ENCODE peak calls at places on chromosome 6, in five cellular contexts. X is H9, J is neuronal stem cell, W is H1, T is trophoblast cell. P is an unnamed sample.

GRCh38 chr6:163943647-163944395 is 529.3 kb downstream of the QKI start:
- DNase-seq in X (peak), J (peak), W (peak), T (no peak), P (peak)

GRCh38 chr6:159961523-159961922 is 7.4 kb upstream of the IGF2R start:
- DNase-seq in X (no peak), J (no peak), W (no peak), T (peak), P (no peak)

GRCh38 chr6:157625764-157626163 is 197.3 kb upstream of the SNX9 start:
- DNase-seq in X (no peak), J (no peak), W (no peak), T (no peak), P (no peak)

GRCh38 chr6:137740347-137740746 is 126.7 kb upstream of the TNFAIP3 start:
- DNase-seq in X (no peak), J (no peak), W (no peak), T (no peak), P (no peak)

GRCh38 chr6:8335371-8335770 is 100.0 kb downstream of the SLC35B3 start:
- DNase-seq in X (no peak), J (no peak), W (no peak), T (peak), P (no peak)

GRCh38 chr6:25652007-25652515 is at the start of gene SCGN:
- DNase-seq in X (peak), J (peak), W (peak), T (peak), P (peak)

GRCh38 chr6:43256670-43257664 is 13.7 kb downstream of the TTBK1 start:
- DNase-seq in X (no peak), J (no peak), W (no peak), T (no peak), P (no peak)

GRCh38 chr6:153024401-153025017 is 22.0 kb upstream of the MTRF1L start:
- DNase-seq in X (peak), J (peak), W (peak), T (peak), P (peak)

GRCh38 chr6:165634486-165634885 is 28.6 kb downstream of the PDE10A start:
- DNase-seq in X (no peak), J (no peak), W (no peak), T (no peak), P (no peak)

GRCh38 chr6:144265390-144265789 is 19.7 kb upstream of the UTRN start:
- DNase-seq in X (peak), J (peak), W (no peak), T (peak), P (peak)

GRCh38 chr6:71349976-71350615 is 61.5 kb downstream of the OGFRL1 start:
- DNase-seq in X (no peak), J (no peak), W (no peak), T (no peak), P (no peak)

GRCh38 chr6:158684311-158684710 is 34.5 kb downstream of the SYTL3 start:
- DNase-seq in X (no peak), J (no peak), W (no peak), T (no peak), P (no peak)

GRCh38 chr6:26249709-26249958 is 115.4 kb upstream of the BTN3A2 start:
- DNase-seq in X (no peak), J (no peak), W (no peak), T (no peak), P (no peak)

GRCh38 chr6:9484091-9484490 is 930.8 kb downstream of the TFAP2A start:
- DNase-seq in X (no peak), J (no peak), W (no peak), T (no peak), P (no peak)

GRCh38 chr6:24666616-24667377 is at the start of the genes ACOT13 and TDP2:
- DNase-seq in X (peak), J (peak), W (peak), T (peak), P (peak)

GRCh38 chr6:106026748-106027147 is 59.4 kb upstream of the PRDM1 start:
- DNase-seq in X (no peak), J (no peak), W (no peak), T (no peak), P (peak)

GRCh38 chr6:56709650-56710049 is 67.0 kb upstream of the DST start:
- DNase-seq in X (no peak), J (no peak), W (no peak), T (no peak), P (no peak)

GRCh38 chr6:125749112-125749863 is at the start of gene HEY2:
- DNase-seq in X (peak), J (peak), W (no peak), T (peak), P (peak)

GRCh38 chr6:7421066-7421465 is 31.5 kb downstream of the RIOK1 start:
- DNase-seq in X (no peak), J (no peak), W (no peak), T (no peak), P (no peak)

GRCh38 chr6:4603291-4603690 is 172.9 kb upstream of the CDYL start:
- DNase-seq in X (no peak), J (no peak), W (no peak), T (peak), P (peak)

GRCh38 chr6:14275493-14275851 is 157.9 kb downstream of the CD83 start:
- DNase-seq in X (peak), J (no peak), W (no peak), T (no peak), P (no peak)

GRCh38 chr6:144335914-144336313 is 50.8 kb downstream of the UTRN start:
- DNase-seq in X (no peak), J (no peak), W (no peak), T (peak), P (no peak)

GRCh38 chr6:98593676-98594075 is 240.7 kb upstream of the POU3F2 start:
- DNase-seq in X (no peak), J (no peak), W (no peak), T (no peak), P (no peak)

GRCh38 chr6:51959744-51960383 is 127.5 kb downstream of the PKHD1 start:
- DNase-seq in X (peak), J (peak), W (peak), T (peak), P (peak)

GRCh38 chr6:36370638-36371037 is 16.8 kb downstream of the ETV7 start:
- DNase-seq in X (no peak), J (no peak), W (no peak), T (no peak), P (no peak)

GRCh38 chr6:24991748-24992467 is 56.1 kb upstream of the RIPOR2 start:
- DNase-seq in X (peak), J (peak), W (no peak), T (peak), P (peak)

GRCh38 chr6:52304917-52305316 is 20.4 kb upstream of the MCM3 start:
- DNase-seq in X (no peak), J (no peak), W (no peak), T (peak), P (peak)

GRCh38 chr6:53910834-53911233 is 116.0 kb downstream of the LRRC1 start:
- DNase-seq in X (no peak), J (peak), W (no peak), T (no peak), P (no peak)

GRCh38 chr6:105515054-105515453 is 112.2 kb upstream of the PREP start:
- DNase-seq in X (no peak), J (no peak), W (no peak), T (no peak), P (no peak)

GRCh38 chr6:166586424-166587156 is at the start of gene RAMACL:
- DNase-seq in X (peak), J (no peak), W (no peak), T (peak), P (no peak)

GRCh38 chr6:138662474-138662873 is 111.1 kb upstream of the CCDC28A start:
- DNase-seq in X (no peak), J (no peak), W (no peak), T (peak), P (peak)

GRCh38 chr6:56663344-56663743 is 20.7 kb upstream of the DST start:
- DNase-seq in X (no peak), J (no peak), W (no peak), T (no peak), P (no peak)

GRCh38 chr6:148359228-148359627 is 16.6 kb downstream of the SASH1 start:
- DNase-seq in X (no peak), J (no peak), W (no peak), T (peak), P (no peak)
- H2BK12ac ChIP-seq in X (no peak), J (no peak), W (no peak), T (no peak), P (no peak)

DNA sequence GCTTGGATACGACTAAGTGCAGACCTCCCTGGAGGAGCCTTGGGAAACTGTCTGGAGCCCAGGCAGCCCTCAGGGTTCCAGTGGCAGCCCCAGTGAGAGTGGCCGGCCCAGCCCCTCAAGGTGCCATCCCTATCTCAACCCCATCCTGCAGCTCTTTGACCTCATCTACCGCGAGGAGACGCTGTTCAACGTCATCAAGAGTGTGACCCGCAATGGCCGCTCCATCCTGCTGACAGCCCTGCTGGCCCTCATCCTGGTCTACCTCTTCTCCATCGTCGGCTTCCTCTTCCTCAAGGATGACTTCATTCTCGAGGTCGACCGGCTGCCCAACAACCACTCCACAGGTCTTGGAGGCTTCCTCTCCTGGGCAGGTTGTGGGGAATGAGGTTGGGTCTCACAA is 20.7 kb downstream of the UQCC2 start:
- DNase-seq in X (no peak), J (no peak), W (no peak), T (no peak), P (no peak)
- H2BK12ac ChIP-seq in X (no peak), J (no peak), W (no peak), T (no peak), P (no peak)

DNA sequence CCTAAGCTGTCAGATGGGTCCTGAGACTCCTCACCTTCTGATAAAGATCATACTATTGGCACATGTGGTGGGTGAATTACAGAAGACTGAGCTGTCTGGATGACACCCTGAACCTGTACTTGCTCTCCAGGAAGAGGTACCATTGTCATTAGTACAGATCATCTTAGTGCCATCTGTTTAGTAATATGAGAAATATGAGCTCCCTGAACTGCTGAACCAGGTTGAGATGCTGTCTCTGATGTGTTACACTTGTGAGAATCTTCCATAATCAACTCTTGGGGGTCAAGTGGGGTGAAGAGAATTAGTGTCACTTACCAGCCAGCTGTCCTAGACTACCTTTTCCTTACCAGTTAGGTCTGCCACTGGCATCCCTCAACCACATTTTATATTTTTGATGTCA is 531.0 kb downstream of the EPHA7 start:
- DNase-seq in X (no peak), J (no peak), W (no peak), T (no peak), P (no peak)
- H2BK12ac ChIP-seq in X (no peak), J (no peak), W (no peak), T (no peak), P (no peak)

GRCh38 chr6:34347303-34347702 is 45.2 kb downstream of the NUDT3 start:
- DNase-seq in X (no peak), J (no peak), W (no peak), T (no peak), P (no peak)
- H2BK12ac ChIP-seq in X (no peak), J (no peak), W (no peak), T (no peak), P (no peak)

GRCh38 chr6:169566319-169566718 is 135.5 kb downstream of the WDR27 start:
- DNase-seq in X (no peak), J (no peak), W (no peak), T (no peak), P (no peak)

GRCh38 chr6:169568314-169569087 is 133.3 kb downstream of the WDR27 start:
- DNase-seq in X (no peak), J (no peak), W (no peak), T (no peak), P (no peak)

GRCh38 chr6:169566961-169567360 is 134.9 kb downstream of the WDR27 start:
- DNase-seq in X (no peak), J (no peak), W (no peak), T (no peak), P (no peak)

GRCh38 chr6:169564453-169565240 is 137.2 kb downstream of the WDR27 start:
- DNase-seq in X (peak), J (no peak), W (no peak), T (no peak), P (no peak)

GRCh38 chr6:169567809-169568208 is 134.0 kb downstream of the WDR27 start:
- DNase-seq in X (no peak), J (no peak), W (no peak), T (no peak), P (no peak)
- H2BK12ac ChIP-seq in X (no peak), J (no peak), W (no peak), T (no peak), P (no peak)

GRCh38 chr6:133505680-133506079 is 264.5 kb downstream of the EYA4 start:
- DNase-seq in X (no peak), J (no peak), W (no peak), T (peak), P (no peak)
- H2BK12ac ChIP-seq in X (no peak), J (no peak), W (no peak), T (no peak), P (no peak)

GRCh38 chr6:113351183-113351834 is 505.8 kb upstream of the MARCKS start:
- DNase-seq in X (no peak), J (no peak), W (no peak), T (no peak), P (peak)

GRCh38 chr6:113352029-113352801 is 504.9 kb upstream of the MARCKS start:
- DNase-seq in X (no peak), J (no peak), W (no peak), T (peak), P (peak)

GRCh38 chr6:113347420-113347819 is 509.7 kb upstream of the MARCKS start:
- DNase-seq in X (no peak), J (no peak), W (no peak), T (no peak), P (peak)

GRCh38 chr6:113352831-113353230 is 504.3 kb upstream of the MARCKS start:
- DNase-seq in X (no peak), J (no peak), W (no peak), T (no peak), P (no peak)

DNA sequence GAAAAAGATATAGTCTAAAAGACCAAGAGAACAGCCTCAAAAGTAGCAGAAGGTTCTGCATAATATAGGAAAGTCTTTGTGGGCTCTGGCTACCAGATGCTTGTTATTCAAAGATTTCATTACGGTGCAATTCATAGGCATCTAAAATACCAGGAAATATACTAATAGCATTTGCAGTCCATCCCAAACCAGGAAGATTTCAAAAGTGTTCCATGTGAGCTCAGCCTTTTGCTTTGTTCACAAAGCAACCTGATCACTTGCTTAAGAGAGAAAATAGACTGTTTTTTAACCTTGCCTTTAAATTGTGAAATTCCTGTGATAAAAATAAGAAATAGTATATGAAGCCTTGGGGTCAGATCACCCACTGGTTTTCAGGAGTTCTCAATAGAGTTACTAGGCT is 506.6 kb upstream of the MARCKS start:
- DNase-seq in X (no peak), J (no peak), W (no peak), T (no peak), P (no peak)
- H2BK12ac ChIP-seq in X (no peak), J (no peak), W (no peak), T (no peak), P (no peak)

DNA sequence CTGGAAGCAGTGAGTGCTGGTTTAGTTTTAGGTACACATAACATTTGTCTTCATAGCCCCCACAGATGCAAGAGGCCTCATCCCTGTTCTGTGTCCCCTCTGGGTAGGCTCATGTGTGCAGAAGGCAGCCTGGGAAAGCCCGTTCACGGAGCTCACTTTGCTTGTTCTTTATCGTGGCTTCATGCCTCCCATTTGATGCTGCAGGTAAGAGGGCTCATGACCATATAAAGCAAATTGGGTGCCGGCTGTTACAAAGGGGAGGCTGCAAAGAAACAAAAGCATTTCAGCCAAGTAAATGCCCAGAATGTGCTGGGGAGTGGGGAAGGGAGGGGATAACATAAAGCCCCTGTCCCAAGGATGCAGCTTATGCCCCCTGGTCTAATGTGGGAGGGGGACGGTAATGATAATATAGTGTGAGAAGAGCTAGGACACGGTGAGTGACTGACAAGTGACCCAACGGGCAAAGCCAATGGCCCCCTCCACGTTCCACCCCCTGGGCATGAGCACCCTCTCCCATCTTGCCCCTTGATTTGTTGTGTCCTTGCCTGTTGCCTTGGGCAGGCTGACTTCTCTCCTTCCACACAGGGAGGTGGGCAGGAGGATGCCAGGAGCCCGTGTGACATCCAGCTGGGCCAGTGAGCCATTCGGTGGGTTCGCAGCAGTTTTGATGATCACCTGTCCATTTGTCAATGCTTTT is 138.0 kb downstream of the FOXO3 start:
- DNase-seq in X (no peak), J (no peak), W (no peak), T (no peak), P (no peak)
- H2BK12ac ChIP-seq in X (no peak), J (no peak), W (no peak), T (peak), P (no peak)

P was measured in mesenchymal stem cell.